ENCODE peak calls at places on chromosomes 4 and X, in ten cellular contexts. One of them, this sample, is unnamed.

GRCh38 chr4:22456291-22456690 is 59.6 kb downstream of the ADGRA3 start:
- DNase-seq in NCI-H2171: no peak
- DNase-seq in A172: no peak
- DNase-seq in stimulated activated CD4-positive, alpha-beta T cell treated with anti-CD3 and anti-CD28 coated beads, Interleukin-15, amount 100 ng/mL, for 1 hour: no peak
- DNase-seq in RCC 7860: no peak
- DNase-seq in ELR: no peak
- DNase-seq in SK-N-MC: no peak
- DNase-seq in NCI-H345: no peak
- DNase-seq in mesothelial cell of epicardium: no peak
- DNase-seq in pancreas: no peak
- DNase-seq in this sample: no peak

GRCh38 chr4:142435599-142436235 is 410.4 kb downstream of the INPP4B start:
- DNase-seq in NCI-H2171: no peak
- DNase-seq in A172: no peak
- DNase-seq in stimulated activated CD4-positive, alpha-beta T cell treated with anti-CD3 and anti-CD28 coated beads, Interleukin-15, amount 100 ng/mL, for 1 hour: no peak
- DNase-seq in RCC 7860: no peak
- DNase-seq in ELR: no peak
- DNase-seq in SK-N-MC: no peak
- DNase-seq in NCI-H345: no peak
- DNase-seq in mesothelial cell of epicardium: no peak
- DNase-seq in pancreas: peak; percentile 9
- DNase-seq in this sample: no peak

GRCh38 chr4:119643306-119644042 is 14.9 kb upstream of the PDE5A start:
- DNase-seq in NCI-H2171: no peak
- DNase-seq in A172: no peak
- DNase-seq in stimulated activated CD4-positive, alpha-beta T cell treated with anti-CD3 and anti-CD28 coated beads, Interleukin-15, amount 100 ng/mL, for 1 hour: no peak
- DNase-seq in RCC 7860: no peak
- DNase-seq in ELR: no peak
- DNase-seq in SK-N-MC: no peak
- DNase-seq in NCI-H345: no peak
- DNase-seq in mesothelial cell of epicardium: no peak
- DNase-seq in pancreas: no peak
- DNase-seq in this sample: no peak

GRCh38 chr4:78119698-78120097 is 62.6 kb downstream of the FRAS1 start:
- DNase-seq in NCI-H2171: no peak
- DNase-seq in A172: no peak
- DNase-seq in stimulated activated CD4-positive, alpha-beta T cell treated with anti-CD3 and anti-CD28 coated beads, Interleukin-15, amount 100 ng/mL, for 1 hour: no peak
- DNase-seq in RCC 7860: no peak
- DNase-seq in ELR: no peak
- DNase-seq in SK-N-MC: no peak
- DNase-seq in NCI-H345: no peak
- DNase-seq in mesothelial cell of epicardium: no peak
- DNase-seq in pancreas: no peak
- DNase-seq in this sample: no peak

GRCh38 chr4:83112678-83113428 is 1.7 kb downstream of the PLAC8 start:
- DNase-seq in NCI-H2171: no peak
- DNase-seq in A172: no peak
- DNase-seq in stimulated activated CD4-positive, alpha-beta T cell treated with anti-CD3 and anti-CD28 coated beads, Interleukin-15, amount 100 ng/mL, for 1 hour: no peak
- DNase-seq in RCC 7860: peak; percentile 88
- DNase-seq in ELR: peak; percentile 95
- DNase-seq in SK-N-MC: no peak
- DNase-seq in NCI-H345: no peak
- DNase-seq in mesothelial cell of epicardium: no peak
- DNase-seq in pancreas: no peak
- DNase-seq in this sample: no peak

GRCh38 chrX:41734530-41734929 is 10.5 kb downstream of the GPR82 start:
- DNase-seq in NCI-H2171: no peak
- DNase-seq in A172: peak; percentile 9
- DNase-seq in stimulated activated CD4-positive, alpha-beta T cell treated with anti-CD3 and anti-CD28 coated beads, Interleukin-15, amount 100 ng/mL, for 1 hour: no peak
- DNase-seq in RCC 7860: no peak
- DNase-seq in ELR: peak; percentile 26
- DNase-seq in SK-N-MC: no peak
- DNase-seq in NCI-H345: no peak
- DNase-seq in mesothelial cell of epicardium: no peak
- DNase-seq in pancreas: no peak
- DNase-seq in this sample: peak; percentile 19

GRCh38 chrX:105211051-105211575 is 9.4 kb downstream of the TEX13A start:
- DNase-seq in NCI-H2171: no peak
- DNase-seq in A172: no peak
- DNase-seq in stimulated activated CD4-positive, alpha-beta T cell treated with anti-CD3 and anti-CD28 coated beads, Interleukin-15, amount 100 ng/mL, for 1 hour: no peak
- DNase-seq in RCC 7860: peak; percentile 36
- DNase-seq in ELR: no peak
- DNase-seq in SK-N-MC: no peak
- DNase-seq in NCI-H345: no peak
- DNase-seq in mesothelial cell of epicardium: no peak
- DNase-seq in pancreas: no peak
- DNase-seq in this sample: no peak

GRCh38 chrX:106783716-106784115 is 18.8 kb upstream of the TBC1D8B start:
- DNase-seq in NCI-H2171: no peak
- DNase-seq in A172: no peak
- DNase-seq in stimulated activated CD4-positive, alpha-beta T cell treated with anti-CD3 and anti-CD28 coated beads, Interleukin-15, amount 100 ng/mL, for 1 hour: no peak
- DNase-seq in RCC 7860: no peak
- DNase-seq in ELR: no peak
- DNase-seq in SK-N-MC: no peak
- DNase-seq in NCI-H345: no peak
- DNase-seq in mesothelial cell of epicardium: no peak
- DNase-seq in pancreas: no peak
- DNase-seq in this sample: no peak

GRCh38 chr4:89177807-89178206 is 66.5 kb downstream of the TIGD2 start:
- DNase-seq in NCI-H2171: no peak
- DNase-seq in A172: no peak
- DNase-seq in stimulated activated CD4-positive, alpha-beta T cell treated with anti-CD3 and anti-CD28 coated beads, Interleukin-15, amount 100 ng/mL, for 1 hour: no peak
- DNase-seq in RCC 7860: no peak
- DNase-seq in ELR: no peak
- DNase-seq in SK-N-MC: no peak
- DNase-seq in NCI-H345: no peak
- DNase-seq in mesothelial cell of epicardium: no peak
- DNase-seq in pancreas: no peak
- DNase-seq in this sample: no peak

GRCh38 chr4:104979083-104979760 is 167.5 kb upstream of the TET2 start:
- DNase-seq in NCI-H2171: no peak
- DNase-seq in A172: no peak
- DNase-seq in stimulated activated CD4-positive, alpha-beta T cell treated with anti-CD3 and anti-CD28 coated beads, Interleukin-15, amount 100 ng/mL, for 1 hour: no peak
- DNase-seq in RCC 7860: no peak
- DNase-seq in ELR: no peak
- DNase-seq in SK-N-MC: no peak
- DNase-seq in NCI-H345: no peak
- DNase-seq in mesothelial cell of epicardium: no peak
- DNase-seq in pancreas: no peak
- DNase-seq in this sample: no peak

GRCh38 chr4:165347647-165348569 is 20.4 kb downstream of the MSMO1 start:
- DNase-seq in NCI-H2171: no peak
- DNase-seq in A172: no peak
- DNase-seq in stimulated activated CD4-positive, alpha-beta T cell treated with anti-CD3 and anti-CD28 coated beads, Interleukin-15, amount 100 ng/mL, for 1 hour: no peak
- DNase-seq in RCC 7860: no peak
- DNase-seq in ELR: no peak
- DNase-seq in SK-N-MC: no peak
- DNase-seq in NCI-H345: no peak
- DNase-seq in mesothelial cell of epicardium: no peak
- DNase-seq in pancreas: no peak
- DNase-seq in this sample: no peak

GRCh38 chrX:13983734-13984133 is 46.0 kb downstream of the GEMIN8 start:
- DNase-seq in NCI-H2171: no peak
- DNase-seq in A172: no peak
- DNase-seq in stimulated activated CD4-positive, alpha-beta T cell treated with anti-CD3 and anti-CD28 coated beads, Interleukin-15, amount 100 ng/mL, for 1 hour: no peak
- DNase-seq in RCC 7860: no peak
- DNase-seq in ELR: no peak
- DNase-seq in SK-N-MC: no peak
- DNase-seq in NCI-H345: no peak
- DNase-seq in mesothelial cell of epicardium: no peak
- DNase-seq in pancreas: no peak
- DNase-seq in this sample: no peak

GRCh38 chrX:155956649-155957048 is 40.8 kb upstream of the IL9R start:
- DNase-seq in NCI-H2171: no peak
- DNase-seq in A172: no peak
- DNase-seq in stimulated activated CD4-positive, alpha-beta T cell treated with anti-CD3 and anti-CD28 coated beads, Interleukin-15, amount 100 ng/mL, for 1 hour: no peak
- DNase-seq in RCC 7860: no peak
- DNase-seq in ELR: no peak
- DNase-seq in SK-N-MC: no peak
- DNase-seq in NCI-H345: no peak
- DNase-seq in mesothelial cell of epicardium: no peak
- DNase-seq in pancreas: peak; percentile 10
- DNase-seq in this sample: no peak

GRCh38 chr4:182231080-182231479 is 12.1 kb upstream of the TENM3 start:
- DNase-seq in NCI-H2171: no peak
- DNase-seq in A172: peak; percentile 55
- DNase-seq in stimulated activated CD4-positive, alpha-beta T cell treated with anti-CD3 and anti-CD28 coated beads, Interleukin-15, amount 100 ng/mL, for 1 hour: no peak
- DNase-seq in RCC 7860: peak; percentile 70
- DNase-seq in ELR: peak; percentile 35
- DNase-seq in SK-N-MC: no peak
- DNase-seq in NCI-H345: no peak
- DNase-seq in mesothelial cell of epicardium: no peak
- DNase-seq in pancreas: no peak
- DNase-seq in this sample: no peak

GRCh38 chrX:68693481-68694410 is 46.3 kb downstream of the STARD8 start:
- DNase-seq in NCI-H2171: no peak
- DNase-seq in A172: peak; percentile 56
- DNase-seq in stimulated activated CD4-positive, alpha-beta T cell treated with anti-CD3 and anti-CD28 coated beads, Interleukin-15, amount 100 ng/mL, for 1 hour: no peak
- DNase-seq in RCC 7860: peak; percentile 26
- DNase-seq in ELR: peak; percentile 78
- DNase-seq in SK-N-MC: no peak
- DNase-seq in NCI-H345: no peak
- DNase-seq in mesothelial cell of epicardium: peak; percentile 53
- DNase-seq in pancreas: peak; percentile 71
- DNase-seq in this sample: peak; percentile 76

GRCh38 chr4:169005453-169006099 is 4.5 kb downstream of the CBR4 start:
- DNase-seq in NCI-H2171: no peak
- DNase-seq in A172: no peak
- DNase-seq in stimulated activated CD4-positive, alpha-beta T cell treated with anti-CD3 and anti-CD28 coated beads, Interleukin-15, amount 100 ng/mL, for 1 hour: no peak
- DNase-seq in RCC 7860: no peak
- DNase-seq in ELR: peak; percentile 47
- DNase-seq in SK-N-MC: no peak
- DNase-seq in NCI-H345: no peak
- DNase-seq in mesothelial cell of epicardium: no peak
- DNase-seq in pancreas: no peak
- DNase-seq in this sample: peak; percentile 34

GRCh38 chr4:163344147-163345050 is 707 bp downstream of the NPY5R start:
- DNase-seq in NCI-H2171: no peak
- DNase-seq in A172: no peak
- DNase-seq in stimulated activated CD4-positive, alpha-beta T cell treated with anti-CD3 and anti-CD28 coated beads, Interleukin-15, amount 100 ng/mL, for 1 hour: no peak
- DNase-seq in RCC 7860: no peak
- DNase-seq in ELR: no peak
- DNase-seq in SK-N-MC: no peak
- DNase-seq in NCI-H345: no peak
- DNase-seq in mesothelial cell of epicardium: peak; percentile 43
- DNase-seq in pancreas: peak; percentile 14
- DNase-seq in this sample: peak; percentile 9

GRCh38 chr4:126753592-126753991 is 879.2 kb upstream of the INTU start:
- DNase-seq in NCI-H2171: no peak
- DNase-seq in A172: no peak
- DNase-seq in stimulated activated CD4-positive, alpha-beta T cell treated with anti-CD3 and anti-CD28 coated beads, Interleukin-15, amount 100 ng/mL, for 1 hour: no peak
- DNase-seq in RCC 7860: no peak
- DNase-seq in ELR: no peak
- DNase-seq in SK-N-MC: no peak
- DNase-seq in NCI-H345: no peak
- DNase-seq in mesothelial cell of epicardium: no peak
- DNase-seq in pancreas: no peak
- DNase-seq in this sample: no peak

GRCh38 chr4:105603158-105603557 is 50.7 kb downstream of the ARHGEF38 start:
- DNase-seq in NCI-H2171: no peak
- DNase-seq in A172: no peak
- DNase-seq in stimulated activated CD4-positive, alpha-beta T cell treated with anti-CD3 and anti-CD28 coated beads, Interleukin-15, amount 100 ng/mL, for 1 hour: no peak
- DNase-seq in RCC 7860: no peak
- DNase-seq in ELR: no peak
- DNase-seq in SK-N-MC: no peak
- DNase-seq in NCI-H345: no peak
- DNase-seq in mesothelial cell of epicardium: no peak
- DNase-seq in pancreas: no peak
- DNase-seq in this sample: no peak

GRCh38 chr4:86935833-86936721 is 1.3 kb downstream of the AFF1 start:
- DNase-seq in NCI-H2171: no peak
- DNase-seq in A172: peak; percentile 75
- DNase-seq in stimulated activated CD4-positive, alpha-beta T cell treated with anti-CD3 and anti-CD28 coated beads, Interleukin-15, amount 100 ng/mL, for 1 hour: peak; percentile 56
- DNase-seq in RCC 7860: peak; percentile 71
- DNase-seq in ELR: peak; percentile 66
- DNase-seq in SK-N-MC: no peak
- DNase-seq in NCI-H345: peak; percentile 20
- DNase-seq in mesothelial cell of epicardium: no peak
- DNase-seq in pancreas: peak; percentile 71
- DNase-seq in this sample: peak; percentile 75

GRCh38 chrX:101906136-101906796 is 25.6 kb downstream of the ZMAT1 start:
- DNase-seq in NCI-H2171: no peak
- DNase-seq in A172: no peak
- DNase-seq in stimulated activated CD4-positive, alpha-beta T cell treated with anti-CD3 and anti-CD28 coated beads, Interleukin-15, amount 100 ng/mL, for 1 hour: no peak
- DNase-seq in RCC 7860: no peak
- DNase-seq in ELR: no peak
- DNase-seq in SK-N-MC: no peak
- DNase-seq in NCI-H345: no peak
- DNase-seq in mesothelial cell of epicardium: no peak
- DNase-seq in pancreas: peak; percentile 50
- DNase-seq in this sample: no peak

GRCh38 chr4:138217567-138217966 is 24.6 kb downstream of the SLC7A11 start:
- DNase-seq in NCI-H2171: no peak
- DNase-seq in A172: no peak
- DNase-seq in stimulated activated CD4-positive, alpha-beta T cell treated with anti-CD3 and anti-CD28 coated beads, Interleukin-15, amount 100 ng/mL, for 1 hour: no peak
- DNase-seq in RCC 7860: no peak
- DNase-seq in ELR: no peak
- DNase-seq in SK-N-MC: no peak
- DNase-seq in NCI-H345: no peak
- DNase-seq in mesothelial cell of epicardium: no peak
- DNase-seq in pancreas: no peak
- DNase-seq in this sample: no peak

GRCh38 chrX:55057691-55058249 is 17.1 kb upstream of the PAGE2B start:
- DNase-seq in NCI-H2171: no peak
- DNase-seq in A172: peak; percentile 30
- DNase-seq in stimulated activated CD4-positive, alpha-beta T cell treated with anti-CD3 and anti-CD28 coated beads, Interleukin-15, amount 100 ng/mL, for 1 hour: no peak
- DNase-seq in RCC 7860: peak; percentile 6
- DNase-seq in ELR: peak; percentile 34
- DNase-seq in SK-N-MC: no peak
- DNase-seq in NCI-H345: peak; percentile 24
- DNase-seq in mesothelial cell of epicardium: no peak
- DNase-seq in pancreas: peak; percentile 37
- DNase-seq in this sample: peak; percentile 54

GRCh38 chrX:77918568-77918967 is 8.1 kb downstream of the ATP7A start:
- DNase-seq in NCI-H2171: no peak
- DNase-seq in A172: no peak
- DNase-seq in stimulated activated CD4-positive, alpha-beta T cell treated with anti-CD3 and anti-CD28 coated beads, Interleukin-15, amount 100 ng/mL, for 1 hour: no peak
- DNase-seq in RCC 7860: no peak
- DNase-seq in ELR: no peak
- DNase-seq in SK-N-MC: no peak
- DNase-seq in NCI-H345: no peak
- DNase-seq in mesothelial cell of epicardium: no peak
- DNase-seq in pancreas: no peak
- DNase-seq in this sample: no peak

GRCh38 chrX:47595701-47596655 is 13.7 kb downstream of the TIMP1 start:
- DNase-seq in NCI-H2171: no peak
- DNase-seq in A172: no peak
- DNase-seq in stimulated activated CD4-positive, alpha-beta T cell treated with anti-CD3 and anti-CD28 coated beads, Interleukin-15, amount 100 ng/mL, for 1 hour: no peak
- DNase-seq in RCC 7860: no peak
- DNase-seq in ELR: no peak
- DNase-seq in SK-N-MC: peak; percentile 51
- DNase-seq in NCI-H345: no peak
- DNase-seq in mesothelial cell of epicardium: no peak
- DNase-seq in pancreas: no peak
- DNase-seq in this sample: no peak

GRCh38 chr4:81905966-81906365 is 434.3 kb upstream of the RASGEF1B start:
- DNase-seq in NCI-H2171: no peak
- DNase-seq in A172: no peak
- DNase-seq in stimulated activated CD4-positive, alpha-beta T cell treated with anti-CD3 and anti-CD28 coated beads, Interleukin-15, amount 100 ng/mL, for 1 hour: no peak
- DNase-seq in RCC 7860: peak; percentile 77
- DNase-seq in ELR: no peak
- DNase-seq in SK-N-MC: no peak
- DNase-seq in NCI-H345: no peak
- DNase-seq in mesothelial cell of epicardium: no peak
- DNase-seq in pancreas: no peak
- DNase-seq in this sample: no peak

GRCh38 chr4:29423836-29424721 is 1296.1 kb upstream of the PCDH7 start:
- DNase-seq in NCI-H2171: no peak
- DNase-seq in A172: peak; percentile 83
- DNase-seq in stimulated activated CD4-positive, alpha-beta T cell treated with anti-CD3 and anti-CD28 coated beads, Interleukin-15, amount 100 ng/mL, for 1 hour: no peak
- DNase-seq in RCC 7860: peak; percentile 36
- DNase-seq in ELR: peak; percentile 91
- DNase-seq in SK-N-MC: no peak
- DNase-seq in NCI-H345: no peak
- DNase-seq in mesothelial cell of epicardium: no peak
- DNase-seq in pancreas: no peak
- DNase-seq in this sample: no peak

This sample was measured in dermis blood vessel endothelial cell.